ENCODE peak calls at places on chromosomes 13 and 19, in four cellular contexts. X, U, Y and V are unnamed samples.
A peak's percentile ranks its signal among the peaks of the same experiment; 100 is the strongest.

GRCh38 chr13:23610187-23610576 is 40.0 kb downstream of the TNFRSF19 start:
- DNase-seq in U (no peak), X (no peak), Y (no peak), V (no peak)

GRCh38 chr13:109779876-109780516 is 6.4 kb downstream of the IRS2 start:
- DNase-seq in Y (no peak), X (no peak), U (no peak), V (no peak)

GRCh38 chr13:46071590-46072249 is 19.2 kb upstream of the ZC3H13 start:
- DNase-seq in U (no peak), Y (peak; percentile 42), X (no peak), V (no peak)

GRCh38 chr13:63636231-63636993 is 2220.8 kb upstream of the PCDH20 start:
- DNase-seq in Y (peak; percentile 40), U (no peak), X (peak; percentile 14), V (no peak)

GRCh38 chr19:5065717-5066116 is 96.8 kb downstream of the KDM4B start:
- DNase-seq in X (no peak), U (no peak), Y (no peak), V (no peak)

GRCh38 chr13:73767747-73768315 is 366.4 kb downstream of the KLF12 start:
- DNase-seq in X (no peak), U (peak; percentile 16), Y (no peak), V (no peak)

GRCh38 chr19:35986664-35987570 is 8.1 kb upstream of the SDHAF1 start:
- DNase-seq in U (peak; percentile 32), Y (peak; percentile 69), X (peak; percentile 25), V (no peak)

GRCh38 chr13:99979453-99980200 is 2.0 kb upstream of the ZIC2 start:
- DNase-seq in Y (no peak), U (no peak), X (no peak), V (no peak)

GRCh38 chr19:39412867-39413268 is 399 bp downstream of the PLEKHG2 start:
- DNase-seq in Y (no peak), U (no peak), X (no peak), V (no peak)

GRCh38 chr13:21117104-21117809 is 55.9 kb upstream of the LATS2 start:
- DNase-seq in X (no peak), U (no peak), Y (no peak), V (no peak)

GRCh38 chr13:97224544-97225324 is 2.6 kb downstream of the MBNL2 start:
- DNase-seq in Y (no peak), U (no peak), X (peak; percentile 29), V (no peak)

GRCh38 chr19:7360393-7360984 is 11.8 kb downstream of the ARHGEF18 start:
- DNase-seq in U (no peak), X (no peak), Y (no peak), V (no peak)

GRCh38 chr19:33620611-33621010 is 1.1 kb upstream of the CHST8 start:
- DNase-seq in U (no peak), Y (no peak), X (no peak), V (no peak)

GRCh38 chr13:78827471-78827870 is 168.5 kb upstream of the OBI1 start:
- DNase-seq in U (no peak), Y (no peak), X (no peak), V (no peak)

GRCh38 chr19:43551399-43552197 is 18.6 kb downstream of the ZNF575 start:
- DNase-seq in X (no peak), Y (no peak), U (no peak), V (no peak)

GRCh38 chr13:80655778-80656518 is 315.0 kb upstream of the SPRY2 start:
- DNase-seq in X (no peak), Y (no peak), U (no peak), V (no peak)

GRCh38 chr13:39892731-39893293 is 237.3 kb downstream of the COG6 start:
- DNase-seq in U (peak; percentile 12), Y (peak; percentile 4), X (no peak), V (no peak)

GRCh38 chr13:42812311-42812710 is 30.9 kb downstream of the FAM216B start:
- DNase-seq in X (no peak), Y (no peak), U (no peak), V (no peak)

GRCh38 chr13:44412341-44412935 is 38.8 kb downstream of the SERP2 start:
- DNase-seq in X (no peak), Y (no peak), U (no peak), V (no peak)

GRCh38 chr13:42275506-42275905 is 3.6 kb downstream of the AKAP11 start:
- DNase-seq in X (no peak), U (no peak), Y (no peak), V (no peak)